ENCODE peak calls at places on chromosomes 4 and X, in four cellular contexts. P is A549, N is K562, U is GM12878. I is an unnamed sample.

GRCh38 chrX:136659174-136659573 is 11.2 kb downstream of the CD40LG start:
- DNase-seq in P (no peak), N (no peak), U (no peak), I (no peak)

GRCh38 chr4:103032575-103032974 is 13.1 kb upstream of the SLC9B1 start:
- DNase-seq in P (peak), N (peak), U (no peak), I (peak)

GRCh38 chr4:17560065-17560673 is 16.8 kb upstream of the LAP3 start:
- DNase-seq in P (no peak), N (no peak), U (no peak), I (peak)

GRCh38 chrX:128216364-128216763 is 164.2 kb upstream of the ACTRT1 start:
- DNase-seq in P (no peak), N (no peak), U (no peak), I (no peak)

GRCh38 chr4:181193162-181193930 is 1049.9 kb upstream of the TENM3 start:
- DNase-seq in P (no peak), N (no peak), U (no peak), I (no peak)

GRCh38 chr4:155161357-155161756 is 47.1 kb upstream of the NPY2R start:
- DNase-seq in P (no peak), N (no peak), U (no peak), I (no peak)

GRCh38 chr4:23022032-23022431 is 329.3 kb downstream of the GBA3 start:
- DNase-seq in P (peak), N (no peak), U (no peak), I (no peak)

GRCh38 chr4:813900-814299 is 12.0 kb downstream of the CPLX1 start:
- DNase-seq in P (no peak), N (no peak), U (no peak), I (peak)

GRCh38 chrX:106951230-106951629 is 31.0 kb downstream of the CLDN2 start:
- DNase-seq in P (no peak), N (no peak), U (no peak), I (no peak)

DNA sequence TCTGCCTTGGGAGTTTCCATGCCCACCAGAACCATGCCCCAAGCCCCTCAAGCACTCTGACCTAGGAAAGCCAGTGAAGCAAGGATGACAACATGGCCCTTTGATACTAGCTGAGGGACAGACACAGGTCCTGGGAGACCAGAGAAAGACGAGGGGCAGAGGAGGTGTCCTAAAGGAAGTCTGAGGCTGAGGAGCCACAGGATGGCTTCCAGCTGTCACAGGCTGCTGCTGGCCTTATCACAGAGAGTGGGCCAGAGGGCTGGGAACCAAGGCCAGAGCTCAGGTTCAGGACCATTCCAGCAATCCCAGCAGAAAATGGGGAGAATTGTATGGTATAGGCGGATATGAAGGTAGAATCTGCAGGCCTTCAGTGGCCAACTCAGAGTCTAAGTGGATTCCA is 31.7 kb upstream of the MSANTD1 start:
- DNase-seq in P (no peak), N (no peak), U (no peak), I (no peak)
- TF ChIP-seq POLR2AphosphoS2 in P (no peak), N (no peak), U (no peak), I (no peak)

GRCh38 chrX:131818297-131818936 is 204.7 kb upstream of the STK26 start:
- DNase-seq in P (no peak), N (no peak), U (no peak), I (no peak)

GRCh38 chrX:131816551-131817136 is 206.5 kb upstream of the STK26 start:
- DNase-seq in P (peak), N (no peak), U (peak), I (no peak)

DNA sequence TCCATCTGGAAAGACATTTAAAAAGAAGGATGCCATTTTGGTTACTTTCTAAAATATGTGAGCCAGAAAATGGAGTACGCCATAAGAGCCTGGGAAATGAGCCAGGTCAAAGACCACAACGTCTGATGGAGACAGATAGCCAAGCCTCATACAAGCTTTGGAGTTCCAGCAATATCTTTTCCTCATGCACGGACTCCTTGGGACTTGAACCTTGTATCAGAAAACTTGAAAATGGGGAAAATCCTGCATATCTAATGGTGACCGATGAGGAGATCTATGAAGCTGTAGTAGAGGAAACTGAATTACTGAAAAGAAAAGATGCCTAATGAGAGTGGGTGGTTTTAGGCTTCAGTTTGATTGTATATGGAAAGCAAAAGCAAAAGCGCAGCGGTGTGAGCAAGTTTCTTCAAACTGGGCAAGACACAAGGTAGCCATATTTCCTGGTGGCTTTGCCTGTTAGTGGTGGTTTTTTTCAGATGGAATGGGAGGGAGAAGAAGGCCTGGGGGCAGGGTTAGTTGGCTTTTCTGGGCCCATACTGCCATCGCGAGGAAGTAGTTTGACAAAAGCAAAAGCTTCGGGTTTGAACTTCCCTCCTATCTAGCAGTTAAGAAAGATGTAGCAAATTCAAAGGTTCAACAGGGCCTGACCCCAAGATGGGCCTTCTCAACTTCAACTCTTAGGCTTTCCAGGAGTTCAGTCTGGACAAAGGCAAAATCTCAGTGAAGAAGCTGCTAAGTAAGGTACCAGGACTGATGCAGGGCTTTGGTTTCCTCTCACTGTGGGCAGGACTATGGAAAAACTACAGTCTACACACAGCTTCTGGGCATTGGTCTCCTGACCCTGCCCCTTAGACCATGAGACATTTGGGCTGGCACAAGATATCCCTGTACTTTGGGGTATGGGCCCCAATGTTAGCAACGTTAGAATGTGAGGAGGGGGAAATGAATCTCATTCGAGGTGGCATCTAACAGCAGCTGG is 210.0 kb upstream of the STK26 start:
- DNase-seq in P (peak), N (peak), U (peak), I (no peak)
- TF ChIP-seq POLR2AphosphoS2 in P (no peak), N (no peak), U (no peak), I (no peak)

GRCh38 chr4:147134536-147135210 is 189.0 kb upstream of the TTC29 start:
- DNase-seq in P (no peak), N (no peak), U (no peak), I (no peak)
- TF ChIP-seq POLR2AphosphoS2 in P (no peak), N (no peak), U (no peak), I (no peak)

DNA sequence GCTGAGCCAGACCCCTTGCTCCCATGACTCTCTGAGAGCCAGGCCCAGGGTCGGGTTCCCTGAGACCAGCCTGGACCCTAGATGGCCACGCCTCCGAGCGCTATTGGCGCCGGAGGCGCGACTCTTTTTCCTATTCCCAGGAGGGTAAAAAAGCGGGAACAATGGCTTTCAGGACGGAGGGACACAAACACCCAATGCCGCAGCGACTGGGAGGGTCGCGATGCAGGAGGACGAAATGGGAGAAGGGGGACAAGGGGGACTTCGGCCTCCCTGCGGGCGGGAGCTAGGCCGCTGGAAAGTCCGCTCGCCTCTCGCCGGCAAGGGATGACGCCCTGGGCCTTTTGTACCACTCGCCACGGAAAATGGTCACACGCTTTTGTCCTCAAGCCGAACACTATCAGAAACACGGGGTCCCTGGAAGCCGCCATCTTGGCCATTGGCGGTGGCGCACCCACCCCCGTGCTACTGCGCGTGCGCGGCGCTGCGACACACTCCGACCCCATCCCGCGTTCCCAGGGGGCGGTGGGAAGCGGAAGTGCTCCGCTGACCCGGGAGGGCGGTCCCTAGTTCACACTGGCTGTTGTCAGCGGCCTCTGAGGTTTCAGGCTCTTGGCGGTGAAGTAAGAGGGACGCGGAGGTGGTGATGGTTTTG is 98.4 kb downstream of the ZNF674 start:
- DNase-seq in P (peak), N (peak), U (peak), I (peak)
- TF ChIP-seq POLR2AphosphoS2 in P (no peak), N (no peak), U (no peak), I (no peak)